ENCODE peak calls at places on chromosomes 4 and X, in ten cellular contexts. One of them, this sample, is unnamed.

GRCh38 chrX:105609530-105609929 is 212.8 kb upstream of the NRK start:
- DNase-seq in astrocyte of the hippocampus: no peak
- DNase-seq in globus pallidus: no peak
- DNase-seq in stimulated activated naive CD8-positive, alpha-beta T cell treated with anti-CD3 and anti-CD28 coated beads, Interleukin-15, amount 100 ng/mL, for 72 hours: no peak
- DNase-seq in stimulated activated CD4-positive, alpha-beta T cell treated with anti-CD3 and anti-CD28 coated beads, TNF-alpha, amount 100 ng/mL, for 4 hours: no peak
- DNase-seq in activated CD4-positive, alpha-beta T cell treated with anti-CD3 and anti-CD28 coated beads, Interleukin-2, amount 50 U/mL, for 1 hour: no peak
- DNase-seq in ACHN: no peak
- DNase-seq in adrenal gland: no peak
- DNase-seq in AG09319: no peak
- DNase-seq in NCI-H510A treated with DMSO at 0.1 percent for 48 hours: no peak
- DNase-seq in this sample: no peak

GRCh38 chr4:110197421-110198398 is 705 bp downstream of the ELOVL6 start:
- DNase-seq in astrocyte of the hippocampus: peak
- DNase-seq in globus pallidus: peak
- DNase-seq in stimulated activated naive CD8-positive, alpha-beta T cell treated with anti-CD3 and anti-CD28 coated beads, Interleukin-15, amount 100 ng/mL, for 72 hours: peak
- DNase-seq in stimulated activated CD4-positive, alpha-beta T cell treated with anti-CD3 and anti-CD28 coated beads, TNF-alpha, amount 100 ng/mL, for 4 hours: peak
- DNase-seq in activated CD4-positive, alpha-beta T cell treated with anti-CD3 and anti-CD28 coated beads, Interleukin-2, amount 50 U/mL, for 1 hour: peak
- DNase-seq in ACHN: peak
- DNase-seq in adrenal gland: peak
- DNase-seq in AG09319: no peak
- DNase-seq in NCI-H510A treated with DMSO at 0.1 percent for 48 hours: peak
- DNase-seq in this sample: peak

GRCh38 chr4:16685536-16685935 is 212.9 kb downstream of the LDB2 start:
- DNase-seq in astrocyte of the hippocampus: peak
- DNase-seq in globus pallidus: no peak
- DNase-seq in stimulated activated naive CD8-positive, alpha-beta T cell treated with anti-CD3 and anti-CD28 coated beads, Interleukin-15, amount 100 ng/mL, for 72 hours: no peak
- DNase-seq in stimulated activated CD4-positive, alpha-beta T cell treated with anti-CD3 and anti-CD28 coated beads, TNF-alpha, amount 100 ng/mL, for 4 hours: no peak
- DNase-seq in activated CD4-positive, alpha-beta T cell treated with anti-CD3 and anti-CD28 coated beads, Interleukin-2, amount 50 U/mL, for 1 hour: no peak
- DNase-seq in ACHN: no peak
- DNase-seq in adrenal gland: no peak
- DNase-seq in AG09319: no peak
- DNase-seq in NCI-H510A treated with DMSO at 0.1 percent for 48 hours: no peak
- DNase-seq in this sample: no peak

GRCh38 chr4:123671633-123672404 is 275.2 kb downstream of the SPRY1 start:
- DNase-seq in astrocyte of the hippocampus: no peak
- DNase-seq in globus pallidus: no peak
- DNase-seq in stimulated activated naive CD8-positive, alpha-beta T cell treated with anti-CD3 and anti-CD28 coated beads, Interleukin-15, amount 100 ng/mL, for 72 hours: no peak
- DNase-seq in stimulated activated CD4-positive, alpha-beta T cell treated with anti-CD3 and anti-CD28 coated beads, TNF-alpha, amount 100 ng/mL, for 4 hours: no peak
- DNase-seq in activated CD4-positive, alpha-beta T cell treated with anti-CD3 and anti-CD28 coated beads, Interleukin-2, amount 50 U/mL, for 1 hour: no peak
- DNase-seq in ACHN: no peak
- DNase-seq in adrenal gland: no peak
- DNase-seq in AG09319: no peak
- DNase-seq in NCI-H510A treated with DMSO at 0.1 percent for 48 hours: no peak
- DNase-seq in this sample: no peak

GRCh38 chr4:35541146-35541887 is 703.0 kb downstream of the ARAP2 start:
- DNase-seq in astrocyte of the hippocampus: no peak
- DNase-seq in globus pallidus: no peak
- DNase-seq in stimulated activated naive CD8-positive, alpha-beta T cell treated with anti-CD3 and anti-CD28 coated beads, Interleukin-15, amount 100 ng/mL, for 72 hours: no peak
- DNase-seq in stimulated activated CD4-positive, alpha-beta T cell treated with anti-CD3 and anti-CD28 coated beads, TNF-alpha, amount 100 ng/mL, for 4 hours: no peak
- DNase-seq in activated CD4-positive, alpha-beta T cell treated with anti-CD3 and anti-CD28 coated beads, Interleukin-2, amount 50 U/mL, for 1 hour: no peak
- DNase-seq in ACHN: no peak
- DNase-seq in adrenal gland: no peak
- DNase-seq in AG09319: no peak
- DNase-seq in NCI-H510A treated with DMSO at 0.1 percent for 48 hours: no peak
- DNase-seq in this sample: no peak

GRCh38 chr4:66014146-66014765 is 344.0 kb upstream of the EPHA5 start:
- DNase-seq in astrocyte of the hippocampus: peak
- DNase-seq in globus pallidus: no peak
- DNase-seq in stimulated activated naive CD8-positive, alpha-beta T cell treated with anti-CD3 and anti-CD28 coated beads, Interleukin-15, amount 100 ng/mL, for 72 hours: no peak
- DNase-seq in stimulated activated CD4-positive, alpha-beta T cell treated with anti-CD3 and anti-CD28 coated beads, TNF-alpha, amount 100 ng/mL, for 4 hours: no peak
- DNase-seq in activated CD4-positive, alpha-beta T cell treated with anti-CD3 and anti-CD28 coated beads, Interleukin-2, amount 50 U/mL, for 1 hour: no peak
- DNase-seq in ACHN: no peak
- DNase-seq in adrenal gland: no peak
- DNase-seq in AG09319: no peak
- DNase-seq in NCI-H510A treated with DMSO at 0.1 percent for 48 hours: no peak
- DNase-seq in this sample: no peak

GRCh38 chr4:109662786-109663185 is 40.5 kb downstream of the CASP6 start:
- DNase-seq in astrocyte of the hippocampus: no peak
- DNase-seq in globus pallidus: peak
- DNase-seq in stimulated activated naive CD8-positive, alpha-beta T cell treated with anti-CD3 and anti-CD28 coated beads, Interleukin-15, amount 100 ng/mL, for 72 hours: no peak
- DNase-seq in stimulated activated CD4-positive, alpha-beta T cell treated with anti-CD3 and anti-CD28 coated beads, TNF-alpha, amount 100 ng/mL, for 4 hours: no peak
- DNase-seq in activated CD4-positive, alpha-beta T cell treated with anti-CD3 and anti-CD28 coated beads, Interleukin-2, amount 50 U/mL, for 1 hour: no peak
- DNase-seq in ACHN: no peak
- DNase-seq in adrenal gland: no peak
- DNase-seq in AG09319: no peak
- DNase-seq in NCI-H510A treated with DMSO at 0.1 percent for 48 hours: no peak
- DNase-seq in this sample: no peak

GRCh38 chr4:12949719-12950118 is 534.4 kb downstream of the RAB28 start:
- DNase-seq in astrocyte of the hippocampus: peak
- DNase-seq in globus pallidus: no peak
- DNase-seq in stimulated activated naive CD8-positive, alpha-beta T cell treated with anti-CD3 and anti-CD28 coated beads, Interleukin-15, amount 100 ng/mL, for 72 hours: no peak
- DNase-seq in stimulated activated CD4-positive, alpha-beta T cell treated with anti-CD3 and anti-CD28 coated beads, TNF-alpha, amount 100 ng/mL, for 4 hours: no peak
- DNase-seq in activated CD4-positive, alpha-beta T cell treated with anti-CD3 and anti-CD28 coated beads, Interleukin-2, amount 50 U/mL, for 1 hour: no peak
- DNase-seq in ACHN: no peak
- DNase-seq in adrenal gland: no peak
- DNase-seq in AG09319: no peak
- DNase-seq in NCI-H510A treated with DMSO at 0.1 percent for 48 hours: peak
- DNase-seq in this sample: no peak

GRCh38 chr4:112840061-112840460 is 203.1 kb downstream of the LARP7 start:
- DNase-seq in astrocyte of the hippocampus: peak
- DNase-seq in globus pallidus: no peak
- DNase-seq in stimulated activated naive CD8-positive, alpha-beta T cell treated with anti-CD3 and anti-CD28 coated beads, Interleukin-15, amount 100 ng/mL, for 72 hours: no peak
- DNase-seq in stimulated activated CD4-positive, alpha-beta T cell treated with anti-CD3 and anti-CD28 coated beads, TNF-alpha, amount 100 ng/mL, for 4 hours: no peak
- DNase-seq in activated CD4-positive, alpha-beta T cell treated with anti-CD3 and anti-CD28 coated beads, Interleukin-2, amount 50 U/mL, for 1 hour: no peak
- DNase-seq in ACHN: peak
- DNase-seq in adrenal gland: no peak
- DNase-seq in AG09319: no peak
- DNase-seq in NCI-H510A treated with DMSO at 0.1 percent for 48 hours: no peak
- DNase-seq in this sample: no peak

GRCh38 chr4:140255919-140256318 is 101.9 kb upstream of the MAML3 start:
- DNase-seq in astrocyte of the hippocampus: no peak
- DNase-seq in globus pallidus: no peak
- DNase-seq in stimulated activated naive CD8-positive, alpha-beta T cell treated with anti-CD3 and anti-CD28 coated beads, Interleukin-15, amount 100 ng/mL, for 72 hours: no peak
- DNase-seq in stimulated activated CD4-positive, alpha-beta T cell treated with anti-CD3 and anti-CD28 coated beads, TNF-alpha, amount 100 ng/mL, for 4 hours: no peak
- DNase-seq in activated CD4-positive, alpha-beta T cell treated with anti-CD3 and anti-CD28 coated beads, Interleukin-2, amount 50 U/mL, for 1 hour: no peak
- DNase-seq in ACHN: no peak
- DNase-seq in adrenal gland: no peak
- DNase-seq in AG09319: no peak
- DNase-seq in NCI-H510A treated with DMSO at 0.1 percent for 48 hours: no peak
- DNase-seq in this sample: no peak

GRCh38 chrX:38304010-38304409 is 23.3 kb downstream of the RPGR start:
- DNase-seq in astrocyte of the hippocampus: peak
- DNase-seq in globus pallidus: no peak
- DNase-seq in stimulated activated naive CD8-positive, alpha-beta T cell treated with anti-CD3 and anti-CD28 coated beads, Interleukin-15, amount 100 ng/mL, for 72 hours: no peak
- DNase-seq in stimulated activated CD4-positive, alpha-beta T cell treated with anti-CD3 and anti-CD28 coated beads, TNF-alpha, amount 100 ng/mL, for 4 hours: no peak
- DNase-seq in activated CD4-positive, alpha-beta T cell treated with anti-CD3 and anti-CD28 coated beads, Interleukin-2, amount 50 U/mL, for 1 hour: no peak
- DNase-seq in ACHN: peak
- DNase-seq in adrenal gland: no peak
- DNase-seq in AG09319: no peak
- DNase-seq in NCI-H510A treated with DMSO at 0.1 percent for 48 hours: no peak
- DNase-seq in this sample: no peak

GRCh38 chr4:174389439-174389838 is 105.7 kb downstream of the CEP44 start:
- DNase-seq in astrocyte of the hippocampus: no peak
- DNase-seq in globus pallidus: no peak
- DNase-seq in stimulated activated naive CD8-positive, alpha-beta T cell treated with anti-CD3 and anti-CD28 coated beads, Interleukin-15, amount 100 ng/mL, for 72 hours: no peak
- DNase-seq in stimulated activated CD4-positive, alpha-beta T cell treated with anti-CD3 and anti-CD28 coated beads, TNF-alpha, amount 100 ng/mL, for 4 hours: no peak
- DNase-seq in activated CD4-positive, alpha-beta T cell treated with anti-CD3 and anti-CD28 coated beads, Interleukin-2, amount 50 U/mL, for 1 hour: no peak
- DNase-seq in ACHN: no peak
- DNase-seq in adrenal gland: no peak
- DNase-seq in AG09319: no peak
- DNase-seq in NCI-H510A treated with DMSO at 0.1 percent for 48 hours: no peak
- DNase-seq in this sample: no peak

GRCh38 chr4:89422441-89422950 is 114.9 kb upstream of the GPRIN3 start:
- DNase-seq in astrocyte of the hippocampus: peak
- DNase-seq in globus pallidus: no peak
- DNase-seq in stimulated activated naive CD8-positive, alpha-beta T cell treated with anti-CD3 and anti-CD28 coated beads, Interleukin-15, amount 100 ng/mL, for 72 hours: no peak
- DNase-seq in stimulated activated CD4-positive, alpha-beta T cell treated with anti-CD3 and anti-CD28 coated beads, TNF-alpha, amount 100 ng/mL, for 4 hours: no peak
- DNase-seq in activated CD4-positive, alpha-beta T cell treated with anti-CD3 and anti-CD28 coated beads, Interleukin-2, amount 50 U/mL, for 1 hour: no peak
- DNase-seq in ACHN: no peak
- DNase-seq in adrenal gland: no peak
- DNase-seq in AG09319: no peak
- DNase-seq in NCI-H510A treated with DMSO at 0.1 percent for 48 hours: no peak
- DNase-seq in this sample: no peak

GRCh38 chrX:49153467-49153866 is 9.1 kb upstream of the MAGIX start:
- DNase-seq in astrocyte of the hippocampus: no peak
- DNase-seq in globus pallidus: no peak
- DNase-seq in stimulated activated naive CD8-positive, alpha-beta T cell treated with anti-CD3 and anti-CD28 coated beads, Interleukin-15, amount 100 ng/mL, for 72 hours: no peak
- DNase-seq in stimulated activated CD4-positive, alpha-beta T cell treated with anti-CD3 and anti-CD28 coated beads, TNF-alpha, amount 100 ng/mL, for 4 hours: no peak
- DNase-seq in activated CD4-positive, alpha-beta T cell treated with anti-CD3 and anti-CD28 coated beads, Interleukin-2, amount 50 U/mL, for 1 hour: no peak
- DNase-seq in ACHN: no peak
- DNase-seq in adrenal gland: no peak
- DNase-seq in AG09319: no peak
- DNase-seq in NCI-H510A treated with DMSO at 0.1 percent for 48 hours: no peak
- DNase-seq in this sample: no peak

GRCh38 chrX:119156241-119156640 is 28.6 kb upstream of the KIAA1210 start:
- DNase-seq in astrocyte of the hippocampus: no peak
- DNase-seq in globus pallidus: no peak
- DNase-seq in stimulated activated naive CD8-positive, alpha-beta T cell treated with anti-CD3 and anti-CD28 coated beads, Interleukin-15, amount 100 ng/mL, for 72 hours: no peak
- DNase-seq in stimulated activated CD4-positive, alpha-beta T cell treated with anti-CD3 and anti-CD28 coated beads, TNF-alpha, amount 100 ng/mL, for 4 hours: no peak
- DNase-seq in activated CD4-positive, alpha-beta T cell treated with anti-CD3 and anti-CD28 coated beads, Interleukin-2, amount 50 U/mL, for 1 hour: no peak
- DNase-seq in ACHN: no peak
- DNase-seq in adrenal gland: no peak
- DNase-seq in AG09319: no peak
- DNase-seq in NCI-H510A treated with DMSO at 0.1 percent for 48 hours: no peak
- DNase-seq in this sample: no peak

GRCh38 chr4:102761902-102762301 is 1.1 kb upstream of the MANBA start:
- DNase-seq in astrocyte of the hippocampus: no peak
- DNase-seq in globus pallidus: no peak
- DNase-seq in stimulated activated naive CD8-positive, alpha-beta T cell treated with anti-CD3 and anti-CD28 coated beads, Interleukin-15, amount 100 ng/mL, for 72 hours: no peak
- DNase-seq in stimulated activated CD4-positive, alpha-beta T cell treated with anti-CD3 and anti-CD28 coated beads, TNF-alpha, amount 100 ng/mL, for 4 hours: no peak
- DNase-seq in activated CD4-positive, alpha-beta T cell treated with anti-CD3 and anti-CD28 coated beads, Interleukin-2, amount 50 U/mL, for 1 hour: no peak
- DNase-seq in ACHN: no peak
- DNase-seq in adrenal gland: no peak
- DNase-seq in AG09319: no peak
- DNase-seq in NCI-H510A treated with DMSO at 0.1 percent for 48 hours: no peak
- DNase-seq in this sample: no peak

GRCh38 chr4:178271386-178271785 is 829.1 kb upstream of the AGA start:
- DNase-seq in astrocyte of the hippocampus: no peak
- DNase-seq in globus pallidus: no peak
- DNase-seq in stimulated activated naive CD8-positive, alpha-beta T cell treated with anti-CD3 and anti-CD28 coated beads, Interleukin-15, amount 100 ng/mL, for 72 hours: no peak
- DNase-seq in stimulated activated CD4-positive, alpha-beta T cell treated with anti-CD3 and anti-CD28 coated beads, TNF-alpha, amount 100 ng/mL, for 4 hours: no peak
- DNase-seq in activated CD4-positive, alpha-beta T cell treated with anti-CD3 and anti-CD28 coated beads, Interleukin-2, amount 50 U/mL, for 1 hour: no peak
- DNase-seq in ACHN: no peak
- DNase-seq in adrenal gland: no peak
- DNase-seq in AG09319: no peak
- DNase-seq in NCI-H510A treated with DMSO at 0.1 percent for 48 hours: no peak
- DNase-seq in this sample: no peak

GRCh38 chrX:7215842-7216241 is 67.9 kb upstream of the PUDP start:
- DNase-seq in astrocyte of the hippocampus: peak
- DNase-seq in globus pallidus: no peak
- DNase-seq in stimulated activated naive CD8-positive, alpha-beta T cell treated with anti-CD3 and anti-CD28 coated beads, Interleukin-15, amount 100 ng/mL, for 72 hours: no peak
- DNase-seq in stimulated activated CD4-positive, alpha-beta T cell treated with anti-CD3 and anti-CD28 coated beads, TNF-alpha, amount 100 ng/mL, for 4 hours: no peak
- DNase-seq in activated CD4-positive, alpha-beta T cell treated with anti-CD3 and anti-CD28 coated beads, Interleukin-2, amount 50 U/mL, for 1 hour: no peak
- DNase-seq in ACHN: no peak
- DNase-seq in adrenal gland: no peak
- DNase-seq in AG09319: no peak
- DNase-seq in NCI-H510A treated with DMSO at 0.1 percent for 48 hours: no peak
- DNase-seq in this sample: no peak

GRCh38 chrX:118420462-118420861 is 74.6 kb downstream of the WDR44 start:
- DNase-seq in astrocyte of the hippocampus: peak
- DNase-seq in globus pallidus: peak
- DNase-seq in stimulated activated naive CD8-positive, alpha-beta T cell treated with anti-CD3 and anti-CD28 coated beads, Interleukin-15, amount 100 ng/mL, for 72 hours: no peak
- DNase-seq in stimulated activated CD4-positive, alpha-beta T cell treated with anti-CD3 and anti-CD28 coated beads, TNF-alpha, amount 100 ng/mL, for 4 hours: no peak
- DNase-seq in activated CD4-positive, alpha-beta T cell treated with anti-CD3 and anti-CD28 coated beads, Interleukin-2, amount 50 U/mL, for 1 hour: no peak
- DNase-seq in ACHN: peak
- DNase-seq in adrenal gland: peak
- DNase-seq in AG09319: peak
- DNase-seq in NCI-H510A treated with DMSO at 0.1 percent for 48 hours: no peak
- DNase-seq in this sample: no peak

GRCh38 chr4:185792384-185793146 is 19.4 kb downstream of the SORBS2 start:
- DNase-seq in astrocyte of the hippocampus: peak
- DNase-seq in globus pallidus: no peak
- DNase-seq in stimulated activated naive CD8-positive, alpha-beta T cell treated with anti-CD3 and anti-CD28 coated beads, Interleukin-15, amount 100 ng/mL, for 72 hours: no peak
- DNase-seq in stimulated activated CD4-positive, alpha-beta T cell treated with anti-CD3 and anti-CD28 coated beads, TNF-alpha, amount 100 ng/mL, for 4 hours: no peak
- DNase-seq in activated CD4-positive, alpha-beta T cell treated with anti-CD3 and anti-CD28 coated beads, Interleukin-2, amount 50 U/mL, for 1 hour: no peak
- DNase-seq in ACHN: peak
- DNase-seq in adrenal gland: no peak
- DNase-seq in AG09319: peak
- DNase-seq in NCI-H510A treated with DMSO at 0.1 percent for 48 hours: peak
- DNase-seq in this sample: no peak

GRCh38 chrX:87663421-87663820 is 145.8 kb downstream of the KLHL4 start:
- DNase-seq in astrocyte of the hippocampus: no peak
- DNase-seq in globus pallidus: peak
- DNase-seq in stimulated activated naive CD8-positive, alpha-beta T cell treated with anti-CD3 and anti-CD28 coated beads, Interleukin-15, amount 100 ng/mL, for 72 hours: no peak
- DNase-seq in stimulated activated CD4-positive, alpha-beta T cell treated with anti-CD3 and anti-CD28 coated beads, TNF-alpha, amount 100 ng/mL, for 4 hours: no peak
- DNase-seq in activated CD4-positive, alpha-beta T cell treated with anti-CD3 and anti-CD28 coated beads, Interleukin-2, amount 50 U/mL, for 1 hour: no peak
- DNase-seq in ACHN: no peak
- DNase-seq in adrenal gland: no peak
- DNase-seq in AG09319: no peak
- DNase-seq in NCI-H510A treated with DMSO at 0.1 percent for 48 hours: no peak
- DNase-seq in this sample: no peak

GRCh38 chr4:72899621-72900020 is 169.9 kb downstream of the COX18 start:
- DNase-seq in astrocyte of the hippocampus: no peak
- DNase-seq in globus pallidus: no peak
- DNase-seq in stimulated activated naive CD8-positive, alpha-beta T cell treated with anti-CD3 and anti-CD28 coated beads, Interleukin-15, amount 100 ng/mL, for 72 hours: no peak
- DNase-seq in stimulated activated CD4-positive, alpha-beta T cell treated with anti-CD3 and anti-CD28 coated beads, TNF-alpha, amount 100 ng/mL, for 4 hours: no peak
- DNase-seq in activated CD4-positive, alpha-beta T cell treated with anti-CD3 and anti-CD28 coated beads, Interleukin-2, amount 50 U/mL, for 1 hour: no peak
- DNase-seq in ACHN: no peak
- DNase-seq in adrenal gland: no peak
- DNase-seq in AG09319: no peak
- DNase-seq in NCI-H510A treated with DMSO at 0.1 percent for 48 hours: no peak
- DNase-seq in this sample: no peak

GRCh38 chr4:102527695-102528094 is 26.5 kb downstream of the NFKB1 start:
- DNase-seq in astrocyte of the hippocampus: no peak
- DNase-seq in globus pallidus: no peak
- DNase-seq in stimulated activated naive CD8-positive, alpha-beta T cell treated with anti-CD3 and anti-CD28 coated beads, Interleukin-15, amount 100 ng/mL, for 72 hours: no peak
- DNase-seq in stimulated activated CD4-positive, alpha-beta T cell treated with anti-CD3 and anti-CD28 coated beads, TNF-alpha, amount 100 ng/mL, for 4 hours: no peak
- DNase-seq in activated CD4-positive, alpha-beta T cell treated with anti-CD3 and anti-CD28 coated beads, Interleukin-2, amount 50 U/mL, for 1 hour: no peak
- DNase-seq in ACHN: no peak
- DNase-seq in adrenal gland: no peak
- DNase-seq in AG09319: no peak
- DNase-seq in NCI-H510A treated with DMSO at 0.1 percent for 48 hours: no peak
- DNase-seq in this sample: no peak

GRCh38 chrX:41981481-41982013 is 58.2 kb upstream of the CASK start:
- DNase-seq in astrocyte of the hippocampus: no peak
- DNase-seq in globus pallidus: no peak
- DNase-seq in stimulated activated naive CD8-positive, alpha-beta T cell treated with anti-CD3 and anti-CD28 coated beads, Interleukin-15, amount 100 ng/mL, for 72 hours: no peak
- DNase-seq in stimulated activated CD4-positive, alpha-beta T cell treated with anti-CD3 and anti-CD28 coated beads, TNF-alpha, amount 100 ng/mL, for 4 hours: no peak
- DNase-seq in activated CD4-positive, alpha-beta T cell treated with anti-CD3 and anti-CD28 coated beads, Interleukin-2, amount 50 U/mL, for 1 hour: no peak
- DNase-seq in ACHN: no peak
- DNase-seq in adrenal gland: no peak
- DNase-seq in AG09319: no peak
- DNase-seq in NCI-H510A treated with DMSO at 0.1 percent for 48 hours: no peak
- DNase-seq in this sample: no peak

GRCh38 chr4:37693450-37694190 is 7.4 kb upstream of the RELL1 start:
- DNase-seq in astrocyte of the hippocampus: peak
- DNase-seq in globus pallidus: no peak
- DNase-seq in stimulated activated naive CD8-positive, alpha-beta T cell treated with anti-CD3 and anti-CD28 coated beads, Interleukin-15, amount 100 ng/mL, for 72 hours: no peak
- DNase-seq in stimulated activated CD4-positive, alpha-beta T cell treated with anti-CD3 and anti-CD28 coated beads, TNF-alpha, amount 100 ng/mL, for 4 hours: no peak
- DNase-seq in activated CD4-positive, alpha-beta T cell treated with anti-CD3 and anti-CD28 coated beads, Interleukin-2, amount 50 U/mL, for 1 hour: no peak
- DNase-seq in ACHN: peak
- DNase-seq in adrenal gland: no peak
- DNase-seq in AG09319: no peak
- DNase-seq in NCI-H510A treated with DMSO at 0.1 percent for 48 hours: no peak
- DNase-seq in this sample: no peak

GRCh38 chr4:52836653-52837052 is 25.5 kb upstream of the RASL11B start:
- DNase-seq in astrocyte of the hippocampus: no peak
- DNase-seq in globus pallidus: no peak
- DNase-seq in stimulated activated naive CD8-positive, alpha-beta T cell treated with anti-CD3 and anti-CD28 coated beads, Interleukin-15, amount 100 ng/mL, for 72 hours: no peak
- DNase-seq in stimulated activated CD4-positive, alpha-beta T cell treated with anti-CD3 and anti-CD28 coated beads, TNF-alpha, amount 100 ng/mL, for 4 hours: no peak
- DNase-seq in activated CD4-positive, alpha-beta T cell treated with anti-CD3 and anti-CD28 coated beads, Interleukin-2, amount 50 U/mL, for 1 hour: no peak
- DNase-seq in ACHN: no peak
- DNase-seq in adrenal gland: no peak
- DNase-seq in AG09319: peak
- DNase-seq in NCI-H510A treated with DMSO at 0.1 percent for 48 hours: no peak
- DNase-seq in this sample: no peak

GRCh38 chr4:136562842-136563241 is 969.5 kb downstream of the PCDH18 start:
- DNase-seq in astrocyte of the hippocampus: peak
- DNase-seq in globus pallidus: no peak
- DNase-seq in stimulated activated naive CD8-positive, alpha-beta T cell treated with anti-CD3 and anti-CD28 coated beads, Interleukin-15, amount 100 ng/mL, for 72 hours: no peak
- DNase-seq in stimulated activated CD4-positive, alpha-beta T cell treated with anti-CD3 and anti-CD28 coated beads, TNF-alpha, amount 100 ng/mL, for 4 hours: no peak
- DNase-seq in activated CD4-positive, alpha-beta T cell treated with anti-CD3 and anti-CD28 coated beads, Interleukin-2, amount 50 U/mL, for 1 hour: no peak
- DNase-seq in ACHN: peak
- DNase-seq in adrenal gland: no peak
- DNase-seq in AG09319: no peak
- DNase-seq in NCI-H510A treated with DMSO at 0.1 percent for 48 hours: no peak
- DNase-seq in this sample: no peak

GRCh38 chr4:107366900-107367299 is 330.8 kb upstream of the DKK2 start:
- DNase-seq in astrocyte of the hippocampus: no peak
- DNase-seq in globus pallidus: no peak
- DNase-seq in stimulated activated naive CD8-positive, alpha-beta T cell treated with anti-CD3 and anti-CD28 coated beads, Interleukin-15, amount 100 ng/mL, for 72 hours: no peak
- DNase-seq in stimulated activated CD4-positive, alpha-beta T cell treated with anti-CD3 and anti-CD28 coated beads, TNF-alpha, amount 100 ng/mL, for 4 hours: no peak
- DNase-seq in activated CD4-positive, alpha-beta T cell treated with anti-CD3 and anti-CD28 coated beads, Interleukin-2, amount 50 U/mL, for 1 hour: no peak
- DNase-seq in ACHN: no peak
- DNase-seq in adrenal gland: no peak
- DNase-seq in AG09319: no peak
- DNase-seq in NCI-H510A treated with DMSO at 0.1 percent for 48 hours: no peak
- DNase-seq in this sample: no peak

This sample was measured in transverse colon.